ENCODE peak calls at places on chromosomes 16 and 17, in six cellular contexts. K is bronchial epithelial cell, C is type B pancreatic cell, S is PC-9, P is Ammon's horn, N is osteocyte. W is an unnamed sample.

GRCh38 chr16:8931864-8932263 is 31.8 kb downstream of the USP7 start:
- DNase-seq in K (peak), C (no peak), S (no peak), P (peak), N (no peak), W (no peak)

GRCh38 chr16:85206472-85207356 is 94.4 kb upstream of the CIBAR2 start:
- DNase-seq in K (no peak), C (no peak), S (no peak), P (peak), N (no peak), W (no peak)

GRCh38 chr17:39543669-39544068 is 64.1 kb downstream of the NEUROD2 start:
- DNase-seq in K (no peak), C (no peak), S (no peak), P (no peak), N (no peak), W (no peak)

GRCh38 chr16:11670171-11671131 is 2.2 kb downstream of the SNN start:
- DNase-seq in K (no peak), C (no peak), S (no peak), P (peak), N (no peak), W (no peak)

GRCh38 chr17:36602924-36603384 is 1.6 kb downstream of the MRM1 start:
- DNase-seq in K (peak), C (no peak), S (peak), P (peak), N (no peak), W (no peak)

GRCh38 chr16:4261557-4262172 is 11.2 kb downstream of the TFAP4 start:
- DNase-seq in K (no peak), C (peak), S (no peak), P (no peak), N (peak), W (no peak)

GRCh38 chr16:19876501-19877059 is 8.1 kb downstream of the GPRC5B start:
- DNase-seq in K (no peak), C (no peak), S (no peak), P (peak), N (no peak), W (no peak)

GRCh38 chr17:80649672-80650338 is 105.2 kb downstream of the RPTOR start:
- DNase-seq in K (peak), C (no peak), S (no peak), P (no peak), N (no peak), W (no peak)

GRCh38 chr17:7916383-7916677 is 241 bp upstream of the RNF227 start:
- DNase-seq in K (no peak), C (no peak), S (no peak), P (no peak), N (no peak), W (no peak)

GRCh38 chr17:60167095-60167741 is 17.4 kb downstream of the CA4 start:
- DNase-seq in K (peak), C (no peak), S (no peak), P (peak), N (no peak), W (no peak)